ENCODE peak calls at places on chromosomes 4 and X, in nine cellular contexts. One of them, this sample, is unnamed.

GRCh38 chr4:25568788-25569231 is 86.8 kb upstream of the SLC34A2 start:
- DNase-seq in activated CD4-positive, alpha-beta T cell treated with anti-CD3 and anti-CD28 coated beads for 1 hour: no peak
- DNase-seq in ascending aorta: no peak
- DNase-seq in stimulated activated CD4-positive, alpha-beta T cell treated with anti-CD3 and anti-CD28 coated beads, Interleukin-1b, Interleukin-23, amount 100 ng/mL, for 1 hour: no peak
- DNase-seq in stimulated activated CD8-positive, alpha-beta memory T cell treated with anti-CD3 and anti-CD28 coated beads, Interleukin-12 subunit alpha, Interleukin-12 subunit beta, amount 100 ng/mL, for 4 hours: no peak
- DNase-seq in nephron progenitor cell: no peak
- DNase-seq in NAMALWA: no peak
- DNase-seq in osteocyte: no peak
- DNase-seq in T47D: no peak
- DNase-seq in this sample: no peak

GRCh38 chrX:40155617-40156471 is 58.1 kb upstream of the BCOR start:
- DNase-seq in osteocyte: no peak
- DNase-seq in T47D: no peak
- DNase-seq in ascending aorta: no peak
- DNase-seq in activated CD4-positive, alpha-beta T cell treated with anti-CD3 and anti-CD28 coated beads for 1 hour: no peak
- DNase-seq in stimulated activated CD8-positive, alpha-beta memory T cell treated with anti-CD3 and anti-CD28 coated beads, Interleukin-12 subunit alpha, Interleukin-12 subunit beta, amount 100 ng/mL, for 4 hours: no peak
- DNase-seq in stimulated activated CD4-positive, alpha-beta T cell treated with anti-CD3 and anti-CD28 coated beads, Interleukin-1b, Interleukin-23, amount 100 ng/mL, for 1 hour: no peak
- DNase-seq in NAMALWA: no peak
- DNase-seq in nephron progenitor cell: peak; percentile 48
- DNase-seq in this sample: no peak

GRCh38 chr4:65167719-65168118 is 502.6 kb downstream of the EPHA5 start:
- DNase-seq in stimulated activated CD8-positive, alpha-beta memory T cell treated with anti-CD3 and anti-CD28 coated beads, Interleukin-12 subunit alpha, Interleukin-12 subunit beta, amount 100 ng/mL, for 4 hours: no peak
- DNase-seq in osteocyte: no peak
- DNase-seq in stimulated activated CD4-positive, alpha-beta T cell treated with anti-CD3 and anti-CD28 coated beads, Interleukin-1b, Interleukin-23, amount 100 ng/mL, for 1 hour: no peak
- DNase-seq in nephron progenitor cell: no peak
- DNase-seq in activated CD4-positive, alpha-beta T cell treated with anti-CD3 and anti-CD28 coated beads for 1 hour: no peak
- DNase-seq in ascending aorta: no peak
- DNase-seq in NAMALWA: no peak
- DNase-seq in T47D: no peak
- DNase-seq in this sample: no peak

GRCh38 chrX:74246524-74246923 is 57.5 kb upstream of the ZCCHC13 start:
- DNase-seq in stimulated activated CD8-positive, alpha-beta memory T cell treated with anti-CD3 and anti-CD28 coated beads, Interleukin-12 subunit alpha, Interleukin-12 subunit beta, amount 100 ng/mL, for 4 hours: no peak
- DNase-seq in T47D: no peak
- DNase-seq in stimulated activated CD4-positive, alpha-beta T cell treated with anti-CD3 and anti-CD28 coated beads, Interleukin-1b, Interleukin-23, amount 100 ng/mL, for 1 hour: no peak
- DNase-seq in activated CD4-positive, alpha-beta T cell treated with anti-CD3 and anti-CD28 coated beads for 1 hour: no peak
- DNase-seq in osteocyte: no peak
- DNase-seq in ascending aorta: no peak
- DNase-seq in NAMALWA: no peak
- DNase-seq in nephron progenitor cell: no peak
- DNase-seq in this sample: no peak

GRCh38 chr4:121822796-121823504 is 733 bp downstream of the CCNA2 start:
- DNase-seq in activated CD4-positive, alpha-beta T cell treated with anti-CD3 and anti-CD28 coated beads for 1 hour: no peak
- DNase-seq in stimulated activated CD8-positive, alpha-beta memory T cell treated with anti-CD3 and anti-CD28 coated beads, Interleukin-12 subunit alpha, Interleukin-12 subunit beta, amount 100 ng/mL, for 4 hours: no peak
- DNase-seq in T47D: peak; percentile 20
- DNase-seq in nephron progenitor cell: peak; percentile 26
- DNase-seq in ascending aorta: no peak
- DNase-seq in NAMALWA: peak; percentile 86
- DNase-seq in osteocyte: no peak
- DNase-seq in stimulated activated CD4-positive, alpha-beta T cell treated with anti-CD3 and anti-CD28 coated beads, Interleukin-1b, Interleukin-23, amount 100 ng/mL, for 1 hour: no peak
- DNase-seq in this sample: no peak

GRCh38 chrX:100647095-100647494 is 3.1 kb downstream of the SRPX2 start:
- DNase-seq in NAMALWA: no peak
- DNase-seq in stimulated activated CD4-positive, alpha-beta T cell treated with anti-CD3 and anti-CD28 coated beads, Interleukin-1b, Interleukin-23, amount 100 ng/mL, for 1 hour: no peak
- DNase-seq in ascending aorta: peak; percentile 64
- DNase-seq in stimulated activated CD8-positive, alpha-beta memory T cell treated with anti-CD3 and anti-CD28 coated beads, Interleukin-12 subunit alpha, Interleukin-12 subunit beta, amount 100 ng/mL, for 4 hours: no peak
- DNase-seq in nephron progenitor cell: no peak
- DNase-seq in osteocyte: peak; percentile 85
- DNase-seq in T47D: no peak
- DNase-seq in activated CD4-positive, alpha-beta T cell treated with anti-CD3 and anti-CD28 coated beads for 1 hour: no peak
- DNase-seq in this sample: no peak

GRCh38 chr4:57131849-57132745 is 21.9 kb upstream of the IGFBP7 start:
- DNase-seq in NAMALWA: no peak
- DNase-seq in stimulated activated CD4-positive, alpha-beta T cell treated with anti-CD3 and anti-CD28 coated beads, Interleukin-1b, Interleukin-23, amount 100 ng/mL, for 1 hour: no peak
- DNase-seq in osteocyte: no peak
- DNase-seq in stimulated activated CD8-positive, alpha-beta memory T cell treated with anti-CD3 and anti-CD28 coated beads, Interleukin-12 subunit alpha, Interleukin-12 subunit beta, amount 100 ng/mL, for 4 hours: no peak
- DNase-seq in activated CD4-positive, alpha-beta T cell treated with anti-CD3 and anti-CD28 coated beads for 1 hour: no peak
- DNase-seq in T47D: peak; percentile 79
- DNase-seq in nephron progenitor cell: no peak
- DNase-seq in ascending aorta: no peak
- DNase-seq in this sample: no peak

GRCh38 chrX:9195199-9195880 is 161.4 kb upstream of the FAM9B start:
- DNase-seq in osteocyte: no peak
- DNase-seq in nephron progenitor cell: no peak
- DNase-seq in activated CD4-positive, alpha-beta T cell treated with anti-CD3 and anti-CD28 coated beads for 1 hour: no peak
- DNase-seq in stimulated activated CD4-positive, alpha-beta T cell treated with anti-CD3 and anti-CD28 coated beads, Interleukin-1b, Interleukin-23, amount 100 ng/mL, for 1 hour: no peak
- DNase-seq in ascending aorta: no peak
- DNase-seq in NAMALWA: peak; percentile 1
- DNase-seq in stimulated activated CD8-positive, alpha-beta memory T cell treated with anti-CD3 and anti-CD28 coated beads, Interleukin-12 subunit alpha, Interleukin-12 subunit beta, amount 100 ng/mL, for 4 hours: no peak
- DNase-seq in T47D: no peak
- DNase-seq in this sample: no peak

GRCh38 chr4:185408432-185408831 is 11.8 kb downstream of the ANKRD37 start:
- DNase-seq in osteocyte: no peak
- DNase-seq in ascending aorta: no peak
- DNase-seq in NAMALWA: no peak
- DNase-seq in nephron progenitor cell: no peak
- DNase-seq in stimulated activated CD8-positive, alpha-beta memory T cell treated with anti-CD3 and anti-CD28 coated beads, Interleukin-12 subunit alpha, Interleukin-12 subunit beta, amount 100 ng/mL, for 4 hours: no peak
- DNase-seq in activated CD4-positive, alpha-beta T cell treated with anti-CD3 and anti-CD28 coated beads for 1 hour: no peak
- DNase-seq in T47D: no peak
- DNase-seq in stimulated activated CD4-positive, alpha-beta T cell treated with anti-CD3 and anti-CD28 coated beads, Interleukin-1b, Interleukin-23, amount 100 ng/mL, for 1 hour: no peak
- DNase-seq in this sample: no peak

GRCh38 chr4:72613959-72614358 is 44.9 kb upstream of the ADAMTS3 start:
- DNase-seq in activated CD4-positive, alpha-beta T cell treated with anti-CD3 and anti-CD28 coated beads for 1 hour: no peak
- DNase-seq in stimulated activated CD4-positive, alpha-beta T cell treated with anti-CD3 and anti-CD28 coated beads, Interleukin-1b, Interleukin-23, amount 100 ng/mL, for 1 hour: no peak
- DNase-seq in ascending aorta: no peak
- DNase-seq in osteocyte: no peak
- DNase-seq in T47D: no peak
- DNase-seq in stimulated activated CD8-positive, alpha-beta memory T cell treated with anti-CD3 and anti-CD28 coated beads, Interleukin-12 subunit alpha, Interleukin-12 subunit beta, amount 100 ng/mL, for 4 hours: no peak
- DNase-seq in nephron progenitor cell: no peak
- DNase-seq in NAMALWA: no peak
- DNase-seq in this sample: no peak

GRCh38 chr4:146445198-146446150 is 76.3 kb downstream of the SLC10A7 start:
- DNase-seq in nephron progenitor cell: no peak
- DNase-seq in activated CD4-positive, alpha-beta T cell treated with anti-CD3 and anti-CD28 coated beads for 1 hour: no peak
- DNase-seq in NAMALWA: no peak
- DNase-seq in osteocyte: no peak
- DNase-seq in T47D: no peak
- DNase-seq in ascending aorta: no peak
- DNase-seq in stimulated activated CD8-positive, alpha-beta memory T cell treated with anti-CD3 and anti-CD28 coated beads, Interleukin-12 subunit alpha, Interleukin-12 subunit beta, amount 100 ng/mL, for 4 hours: no peak
- DNase-seq in stimulated activated CD4-positive, alpha-beta T cell treated with anti-CD3 and anti-CD28 coated beads, Interleukin-1b, Interleukin-23, amount 100 ng/mL, for 1 hour: no peak
- DNase-seq in this sample: no peak